ENCODE peak calls at places on chromosomes 12 and 14, in six cellular contexts. Z, K, F, Q, M and N are unnamed samples.
A peak's percentile ranks its signal among the peaks of the same experiment; 100 is the strongest.

GRCh38 chr12:57524814-57525614 is 2.4 kb downstream of the MBD6 start:
- DNase-seq in Q (no peak), Z (no peak), M (no peak), F (no peak), K (no peak), N (no peak)

GRCh38 chr12:89960011-89960507 is 251.4 kb upstream of the ATP2B1 start:
- DNase-seq in F (no peak), K (no peak), Z (peak; percentile 24), Q (no peak), M (peak; percentile 44), N (peak; percentile 45)

GRCh38 chr14:100530270-100531072 is 56.7 kb downstream of the BEGAIN start:
- DNase-seq in M (no peak), Z (no peak), Q (no peak), K (no peak), F (no peak), N (no peak)

GRCh38 chr14:99181804-99182520 is 90.0 kb downstream of the BCL11B start:
- DNase-seq in F (no peak), Z (no peak), M (no peak), Q (no peak), K (no peak), N (no peak)

GRCh38 chr12:88591343-88591742 is 11.1 kb upstream of the KITLG start:
- DNase-seq in K (no peak), Z (peak; percentile 68), F (no peak), M (no peak), Q (no peak), N (no peak)

GRCh38 chr14:28609228-28609828 is 157.3 kb upstream of the FOXG1 start:
- DNase-seq in F (peak; percentile 63), M (no peak), K (peak; percentile 75), Z (no peak), Q (peak; percentile 58), N (no peak)

GRCh38 chr14:68768316-68768715 is 24.6 kb downstream of the ZFP36L1 start:
- DNase-seq in Z (no peak), K (no peak), F (no peak), Q (no peak), M (no peak), N (no peak)

GRCh38 chr14:67418368-67419174 is 6.6 kb upstream of the PLEK2 start:
- DNase-seq in Z (no peak), F (peak; percentile 35), M (no peak), Q (no peak), K (no peak), N (no peak)

GRCh38 chr12:101919447-101919846 is 42.1 kb downstream of the DRAM1 start:
- DNase-seq in Z (no peak), K (no peak), M (no peak), Q (no peak), F (no peak), N (no peak)

GRCh38 chr14:20327005-20327869 is 5.8 kb downstream of the CCNB1IP1 start:
- DNase-seq in K (peak; percentile 21), F (peak; percentile 74), M (no peak), Z (peak; percentile 33), Q (peak; percentile 79), N (peak; percentile 62)

GRCh38 chr12:93020225-93020997 is 91.3 kb upstream of the EEA1 start:
- DNase-seq in F (no peak), Q (peak; percentile 98), M (no peak), K (no peak), Z (no peak), N (no peak)

GRCh38 chr14:22533739-22534359 is 55.2 kb downstream of the DAD1 start:
- DNase-seq in M (no peak), F (no peak), Z (no peak), K (no peak), Q (no peak), N (no peak)

GRCh38 chr12:15774819-15775218 is 14.4 kb downstream of the EPS8 start:
- DNase-seq in Q (no peak), Z (no peak), F (no peak), M (no peak), K (no peak), N (no peak)

GRCh38 chr12:15754233-15754632 is 35.0 kb downstream of the EPS8 start:
- DNase-seq in K (no peak), M (no peak), Z (no peak), Q (no peak), F (no peak), N (no peak)

GRCh38 chr14:35336171-35337073 is 44.2 kb downstream of the PSMA6 start:
- DNase-seq in Z (no peak), K (peak; percentile 45), M (no peak), Q (peak; percentile 99), F (peak; percentile 98), N (no peak)

GRCh38 chr12:130803707-130804106 is 35.3 kb downstream of the STX2 start:
- DNase-seq in Q (no peak), M (no peak), F (no peak), Z (peak; percentile 39), K (no peak), N (no peak)

GRCh38 chr14:65373671-65374039 is 38.9 kb upstream of the FUT8 start:
- DNase-seq in F (no peak), M (no peak), Z (no peak), Q (no peak), K (no peak), N (no peak)
- TF ChIP-seq CTCF in F (no peak), M (no peak), Z (no peak), Q (peak; percentile 55), K (no peak), N (no peak)

GRCh38 chr12:59403259-59403932 is 192.4 kb upstream of the SLC16A7 start:
- DNase-seq in Z (peak; percentile 59), Q (peak; percentile 44), K (peak; percentile 51), M (no peak), F (peak; percentile 59), N (peak; percentile 6)
- TF ChIP-seq CTCF in Z (peak; percentile 83), Q (peak; percentile 71), K (peak; percentile 64), M (peak; percentile 80), F (peak; percentile 59), N (peak; percentile 79)

GRCh38 chr12:78406776-78407335 is 457.7 kb upstream of the SYT1 start:
- DNase-seq in M (peak; percentile 6), Q (no peak), Z (no peak), F (no peak), K (no peak), N (peak; percentile 6)
- TF ChIP-seq CTCF in M (no peak), Q (no peak), Z (no peak), F (no peak), K (no peak), N (no peak)

GRCh38 chr12:5987573-5987972 is 42.5 kb upstream of the ANO2 start:
- DNase-seq in Z (no peak), Q (no peak), F (no peak), M (no peak), K (no peak), N (no peak)

GRCh38 chr12:5988088-5988487 is 43.0 kb upstream of the ANO2 start:
- DNase-seq in Z (no peak), F (no peak), M (no peak), Q (no peak), K (no peak), N (no peak)

GRCh38 chr12:5985471-5985870 is 40.4 kb upstream of the ANO2 start:
- DNase-seq in Q (no peak), Z (no peak), F (no peak), M (no peak), K (no peak), N (no peak)

GRCh38 chr12:5989621-5990020 is 44.6 kb upstream of the ANO2 start:
- DNase-seq in M (no peak), K (no peak), Z (no peak), Q (no peak), F (no peak), N (no peak)

DNA sequence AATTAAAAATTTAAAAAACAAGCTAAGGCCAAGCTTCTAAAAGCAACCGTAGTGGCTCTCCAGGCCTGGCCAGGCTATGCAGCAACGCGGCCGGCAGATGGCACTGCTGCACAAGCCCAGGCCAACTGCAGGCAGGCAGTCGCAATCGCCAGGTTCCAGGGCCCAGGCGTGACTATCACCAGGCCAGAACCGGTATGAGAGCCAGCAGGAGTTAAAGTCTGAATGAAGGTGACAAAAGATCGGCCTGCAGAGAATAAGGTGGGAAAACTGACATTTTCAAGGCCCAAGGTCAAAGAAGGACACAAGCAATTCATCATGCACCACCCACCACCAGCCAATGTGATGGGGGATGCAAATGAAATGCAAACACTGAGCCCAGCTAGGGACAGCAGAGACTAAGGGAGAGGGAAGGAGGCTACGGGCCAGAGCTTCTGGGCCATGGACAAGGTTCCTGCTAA is 43.6 kb upstream of the ANO2 start:
- DNase-seq in M (peak; percentile 60), K (peak; percentile 85), F (peak; percentile 80), Z (peak; percentile 18), Q (peak; percentile 37), N (peak; percentile 86)
- TF ChIP-seq CTCF in M (peak; percentile 98), K (peak; percentile 84), F (peak; percentile 90), Z (peak; percentile 98), Q (peak; percentile 94), N (peak; percentile 98)

GRCh38 chr12:26242683-26243082 is 47.3 kb downstream of the SSPN start:
- DNase-seq in Z (no peak), M (no peak), F (no peak), K (no peak), Q (no peak), N (no peak)
- TF ChIP-seq CTCF in Z (no peak), M (no peak), F (no peak), K (no peak), Q (no peak), N (no peak)

DNA sequence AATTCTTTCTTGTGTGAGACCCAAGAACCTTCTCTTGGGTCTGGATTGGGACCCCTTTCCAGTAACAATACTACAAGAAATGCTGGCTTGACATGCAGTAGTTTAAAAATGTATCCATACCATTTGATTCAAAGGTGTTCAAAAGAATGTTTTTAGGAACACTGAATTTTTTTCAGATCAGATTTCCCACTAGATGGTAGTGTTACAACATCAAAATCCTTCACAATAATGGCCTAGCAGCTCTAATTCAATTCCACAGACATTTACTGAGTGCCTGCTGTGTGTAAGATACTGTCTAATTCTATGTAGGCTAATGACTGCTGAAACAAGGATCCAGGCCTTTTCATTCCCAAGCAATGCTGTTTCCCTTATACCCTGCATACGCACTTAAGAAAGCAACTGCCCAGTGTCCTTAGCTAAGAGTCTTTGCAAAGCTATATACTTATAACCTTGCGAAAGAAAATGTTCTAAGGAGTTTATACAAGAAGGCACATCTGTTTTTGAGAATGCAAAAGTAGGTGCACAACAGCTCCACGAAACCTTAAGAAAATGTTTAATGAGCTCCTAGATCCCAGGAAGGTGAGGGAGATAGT is 50.7 kb upstream of the PKP2 start:
- DNase-seq in F (peak; percentile 33), Z (no peak), K (no peak), Q (peak; percentile 9), M (no peak), N (no peak)
- TF ChIP-seq CTCF in F (peak; percentile 52), Z (no peak), K (no peak), Q (peak; percentile 36), M (no peak), N (no peak)